ENCODE peak calls at places on chromosome 15, in ten cellular contexts. L is lower lobe of right lung; G is stimulated activated CD4-positive, alpha-beta T cell treated with anti-CD3 and anti-CD28 coated beads, Interleukin-15, amount 100 ng/mL, for 1 hour; U is T-helper 2 cell; Z is lung; Y is hepatocyte; K is HTR-8/SVneo; N is endodermal cell; X is ELR; J is posterior cingulate gyrus. T is an unnamed sample.

GRCh38 chr15:74653426-74654082 is 37.9 kb downstream of the CLK3 start:
- DNase-seq in N (no peak), X (peak; percentile 67), G (no peak), U (no peak), J (no peak), K (no peak), Z (peak; percentile 44), L (no peak), Y (no peak), T (peak; percentile 77)

GRCh38 chr15:22874256-22874655 is 35.8 kb downstream of the NIPA2 start:
- DNase-seq in J (no peak), Z (no peak), X (no peak), G (no peak), Y (no peak), U (no peak), K (no peak), N (no peak), L (no peak), T (no peak)

GRCh38 chr15:71686221-71687050 is 123.9 kb upstream of the NR2E3 start:
- DNase-seq in Z (no peak), J (no peak), K (no peak), Y (no peak), U (no peak), L (no peak), N (no peak), G (no peak), X (no peak), T (no peak)

GRCh38 chr15:88661041-88661765 is 22.4 kb downstream of the ISG20 start:
- DNase-seq in X (no peak), G (no peak), K (no peak), U (no peak), L (no peak), J (no peak), Z (peak; percentile 18), Y (no peak), N (no peak), T (no peak)

GRCh38 chr15:60744826-60745225 is 265.9 kb upstream of the ICE2 start:
- DNase-seq in Z (no peak), L (no peak), J (peak; percentile 37), U (no peak), X (no peak), K (no peak), N (no peak), Y (no peak), G (no peak), T (no peak)

GRCh38 chr15:93495799-93496637 is 407.0 kb upstream of the RGMA start:
- DNase-seq in Z (no peak), Y (no peak), G (no peak), X (no peak), J (no peak), K (no peak), U (no peak), N (no peak), L (no peak), T (no peak)

GRCh38 chr15:63612300-63612699 is 15.1 kb downstream of the FBXL22 start:
- DNase-seq in Z (no peak), J (no peak), Y (no peak), L (no peak), K (no peak), X (no peak), G (no peak), U (no peak), N (no peak), T (no peak)

GRCh38 chr15:52261498-52262242 is 33.9 kb downstream of the MYO5C start:
- DNase-seq in X (peak; percentile 81), U (peak; percentile 15), L (peak; percentile 64), N (peak; percentile 96), G (no peak), Y (peak; percentile 58), K (peak; percentile 71), Z (peak; percentile 73), J (no peak), T (peak; percentile 95)

GRCh38 chr15:65033659-65034269 is 4.3 kb upstream of the MTFMT start:
- DNase-seq in U (no peak), N (no peak), G (no peak), L (no peak), K (no peak), J (no peak), Y (peak; percentile 75), Z (no peak), X (peak; percentile 74), T (peak; percentile 25)

GRCh38 chr15:78726870-78727551 is 84.3 kb downstream of the ADAMTS7 start:
- DNase-seq in L (no peak), U (no peak), Z (peak; percentile 28), J (no peak), K (no peak), X (peak; percentile 43), Y (no peak), G (no peak), N (peak; percentile 93), T (peak; percentile 76)

T was measured in A172.